ENCODE peak calls at places on chromosomes 16 and 17, in eight cellular contexts. I, O, R, S, Y, J, W and X are unnamed samples.

GRCh38 chr17:41145261-41145660 is 4.4 kb downstream of the KRTAP4-5 start:
- DNase-seq in O (no peak), J (no peak), R (no peak), W (no peak), I (no peak), S (no peak), Y (no peak), X (no peak)

GRCh38 chr16:6684076-6684673 is 648.5 kb upstream of the RBFOX1 start:
- DNase-seq in W (peak), S (no peak), O (peak), Y (peak), R (no peak), J (no peak), I (peak), X (peak)

GRCh38 chr16:80323187-80323807 is 217.5 kb upstream of the DYNLRB2 start:
- DNase-seq in W (no peak), S (no peak), O (no peak), I (no peak), Y (no peak), R (no peak), J (no peak), X (no peak)

GRCh38 chr16:228917-229730 is at the start of gene LUC7L:
- DNase-seq in W (peak), Y (peak), J (peak), R (peak), I (peak), O (peak), S (peak), X (peak)

GRCh38 chr17:39904990-39905288 is 13.5 kb downstream of the GSDMB start:
- DNase-seq in S (no peak), W (no peak), R (no peak), J (no peak), O (no peak), Y (no peak), I (no peak), X (no peak)

GRCh38 chr17:16491131-16491702 is 776 bp downstream of the LRRC75A start:
- DNase-seq in Y (no peak), J (no peak), I (peak), R (no peak), O (no peak), S (no peak), W (no peak), X (peak)

GRCh38 chr16:28495098-28495793 is 803 bp downstream of the APOBR start:
- DNase-seq in S (no peak), J (peak), W (no peak), I (peak), R (no peak), Y (no peak), O (no peak), X (no peak)

GRCh38 chr16:75340715-75341500 is 89.5 kb upstream of the BCAR1 start:
- DNase-seq in J (no peak), Y (no peak), I (no peak), R (no peak), O (no peak), W (no peak), S (peak), X (no peak)

GRCh38 chr17:42937712-42938596 is 26.3 kb downstream of the AARSD1 start:
- DNase-seq in J (no peak), R (no peak), O (peak), W (peak), S (peak), Y (peak), I (peak), X (peak)

GRCh38 chr16:75566040-75566888 is at the start of gene GABARAPL2:
- DNase-seq in S (peak), I (peak), Y (peak), J (peak), O (peak), R (peak), W (peak), X (peak)

GRCh38 chr16:88896238-88897065 is 30.0 kb upstream of the PABPN1L start:
- DNase-seq in W (no peak), R (no peak), J (no peak), Y (no peak), S (no peak), I (no peak), O (no peak), X (no peak)

GRCh38 chr17:80871341-80871740 is 120.3 kb upstream of the CHMP6 start:
- DNase-seq in W (no peak), I (peak), O (no peak), Y (no peak), J (peak), R (no peak), S (no peak), X (no peak)

GRCh38 chr17:62801553-62801952 is 6.6 kb downstream of the MARCHF10 start:
- DNase-seq in J (no peak), S (no peak), Y (no peak), O (no peak), I (no peak), R (no peak), W (peak), X (no peak)

GRCh38 chr17:2022647-2023046 is 2.5 kb downstream of the RTN4RL1 start:
- DNase-seq in S (no peak), O (no peak), I (no peak), J (no peak), Y (no peak), W (no peak), R (no peak), X (no peak)

GRCh38 chr16:67236551-67237395 is 9.8 kb downstream of the TMEM208 start:
- DNase-seq in I (peak), Y (no peak), J (peak), S (peak), W (no peak), O (peak), R (peak), X (no peak)

GRCh38 chr17:6494239-6494941 is 50.1 kb downstream of the PIMREG start:
- DNase-seq in O (no peak), W (no peak), J (peak), I (no peak), R (no peak), S (peak), Y (no peak), X (no peak)

GRCh38 chr17:28540231-28540630 is 12.2 kb downstream of the UNC119 start:
- DNase-seq in S (no peak), W (no peak), R (no peak), O (no peak), J (no peak), I (no peak), Y (no peak), X (no peak)

GRCh38 chr17:36002631-36003030 is 1.3 kb upstream of the CCL15 start:
- DNase-seq in R (no peak), O (no peak), W (no peak), I (no peak), S (no peak), J (no peak), Y (no peak), X (no peak)

GRCh38 chr17:37516131-37516561 is 26.5 kb downstream of the DUSP14 start:
- DNase-seq in R (no peak), I (no peak), Y (peak), W (no peak), J (no peak), S (peak), O (peak), X (no peak)

GRCh38 chr17:79684132-79684985 is 46.4 kb upstream of the ENPP7 start:
- DNase-seq in I (no peak), W (no peak), S (no peak), O (no peak), J (no peak), Y (no peak), R (no peak), X (no peak)

GRCh38 chr17:59371426-59372099 is 40.1 kb downstream of the YPEL2 start:
- DNase-seq in S (peak), Y (no peak), J (peak), O (no peak), I (no peak), R (no peak), W (no peak), X (no peak)

GRCh38 chr17:38809828-38810227 is 10.5 kb upstream of the PIP4K2B start:
- DNase-seq in W (no peak), J (no peak), R (no peak), O (no peak), I (no peak), Y (no peak), S (no peak), X (no peak)

GRCh38 chr17:17025621-17026020 is 16.6 kb upstream of the MPRIP start:
- DNase-seq in J (no peak), I (no peak), R (no peak), O (no peak), Y (no peak), S (no peak), W (no peak), X (no peak)

GRCh38 chr17:77464988-77465357 is 324.2 kb downstream of the SEC14L1 start:
- DNase-seq in R (no peak), S (no peak), W (no peak), O (no peak), J (no peak), Y (no peak), I (no peak), X (no peak)

GRCh38 chr16:11757671-11758545 is 15.3 kb upstream of the TXNDC11 start:
- DNase-seq in J (peak), W (no peak), I (no peak), S (peak), R (no peak), Y (peak), O (no peak), X (peak)

GRCh38 chr17:81237591-81238489 is 1.0 kb downstream of the TEPSIN start:
- DNase-seq in R (no peak), W (peak), J (no peak), S (no peak), O (no peak), I (no peak), Y (no peak), X (peak)

GRCh38 chr17:82204831-82205719 is 7.6 kb downstream of the CCDC57 start:
- DNase-seq in J (no peak), R (no peak), I (peak), S (peak), Y (no peak), W (no peak), O (peak), X (no peak)